ENCODE peak calls at places on chromosomes 11 and 22, in six cellular contexts. E is GM23338, U is IMR-90, N is PC-9, Y is mammary epithelial cell, X is hepatocyte. J is an unnamed sample.

GRCh38 chr22:39707816-39708215 is 137.3 kb downstream of the CACNA1I start:
- DNase-seq in E (no peak), U (no peak), N (no peak), Y (no peak), X (no peak), J (no peak)

GRCh38 chr11:107040447-107041444 is 22.5 kb upstream of the GUCY1A2 start:
- DNase-seq in E (no peak), U (peak), N (no peak), Y (peak), X (no peak), J (no peak)

GRCh38 chr22:46829140-46829891 is 66.9 kb downstream of the TBC1D22A start:
- DNase-seq in E (no peak), U (peak), N (peak), Y (peak), X (peak), J (no peak)

GRCh38 chr11:65277878-65278277 is 16.1 kb downstream of the POLA2 start:
- DNase-seq in E (no peak), U (no peak), N (no peak), Y (no peak), X (no peak), J (no peak)

GRCh38 chr22:28440517-28441366 is 238.9 kb downstream of the TTC28 start:
- DNase-seq in E (no peak), U (peak), N (no peak), Y (no peak), X (no peak), J (no peak)

GRCh38 chr22:43476341-43476740 is 64.5 kb downstream of the MPPED1 start:
- DNase-seq in E (peak), U (no peak), N (peak), Y (no peak), X (no peak), J (no peak)

GRCh38 chr22:27057717-27058116 is 400.3 kb downstream of the MIAT start:
- DNase-seq in E (no peak), U (no peak), N (no peak), Y (no peak), X (no peak), J (no peak)

GRCh38 chr11:1837171-1838076 is 1.4 kb upstream of the TNNI2 start:
- DNase-seq in E (peak), U (peak), N (peak), Y (no peak), X (peak), J (no peak)

GRCh38 chr11:76336597-76336996 is 44.3 kb downstream of the THAP12 start:
- DNase-seq in E (no peak), U (no peak), N (no peak), Y (no peak), X (no peak), J (no peak)

GRCh38 chr11:113373306-113373705 is 14.3 kb upstream of the ANKK1 start:
- DNase-seq in E (no peak), U (peak), N (no peak), Y (peak), X (no peak), J (no peak)

GRCh38 chr11:64058494-64058893 is 22.8 kb downstream of the FLRT1 start:
- DNase-seq in E (no peak), U (no peak), N (no peak), Y (no peak), X (no peak), J (no peak)

GRCh38 chr11:125514336-125515101 is 18.5 kb upstream of the FEZ1 start:
- DNase-seq in E (no peak), U (peak), N (peak), Y (peak), X (peak), J (no peak)
- H2AFZ ChIP-seq in E (no peak), U (no peak), N (no peak), Y (no peak), X (no peak), J (no peak)

DNA sequence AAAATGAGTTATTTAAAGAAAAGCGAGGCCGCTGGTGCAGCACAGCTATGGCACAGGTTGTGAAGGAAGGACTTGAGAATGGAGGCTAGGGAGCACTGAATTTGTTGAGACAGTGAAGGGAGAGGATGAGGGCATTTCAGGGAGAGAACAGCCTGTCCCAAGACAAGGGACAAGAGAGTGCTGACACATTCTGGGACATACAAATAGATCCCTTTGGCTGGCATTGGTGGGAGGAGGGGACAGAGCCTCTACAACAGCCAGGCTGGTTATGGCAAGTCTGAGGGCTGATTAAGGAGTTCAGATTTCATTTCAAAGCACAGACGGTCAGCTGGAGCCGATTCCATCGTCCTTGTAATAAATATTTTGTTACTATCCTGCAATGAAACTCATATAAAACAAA is 1.7 kb upstream of the SLC29A2 start:
- DNase-seq in E (no peak), U (no peak), N (no peak), Y (no peak), X (no peak), J (no peak)
- H2AFZ ChIP-seq in E (peak), U (no peak), N (no peak), Y (no peak), X (no peak), J (peak)

DNA sequence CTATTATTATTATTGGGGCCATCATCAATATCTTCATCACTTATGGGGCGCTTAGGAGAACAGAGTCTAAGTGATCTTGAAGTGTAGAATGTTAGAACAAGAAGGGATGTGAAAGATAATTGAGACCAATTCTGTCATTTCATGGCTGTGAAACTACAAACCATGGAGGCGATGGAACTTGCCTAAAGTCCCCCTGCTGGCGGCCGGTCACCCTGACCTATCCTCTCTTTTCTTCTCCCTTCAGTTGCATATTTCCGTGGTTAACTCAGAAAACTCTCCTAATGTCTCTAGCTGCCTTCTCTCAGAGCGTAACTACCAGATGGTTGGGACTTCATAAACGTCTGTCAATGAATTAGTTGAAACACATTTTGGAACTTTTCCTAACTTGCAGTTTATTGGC is 6.6 kb upstream of the OR4B1 start:
- DNase-seq in E (peak), U (peak), N (peak), Y (no peak), X (no peak), J (no peak)
- H2AFZ ChIP-seq in E (no peak), U (no peak), N (no peak), Y (no peak), X (no peak), J (no peak)

GRCh38 chr22:35592418-35592967 is 24.6 kb downstream of the MB start:
- DNase-seq in E (no peak), U (no peak), N (no peak), Y (no peak), X (no peak), J (no peak)

GRCh38 chr22:35591696-35592417 is 25.3 kb downstream of the MB start:
- DNase-seq in E (no peak), U (no peak), N (no peak), Y (no peak), X (no peak), J (no peak)

GRCh38 chr22:35593885-35594470 is 23.2 kb downstream of the MB start:
- DNase-seq in E (no peak), U (no peak), N (no peak), Y (no peak), X (no peak), J (no peak)

GRCh38 chr22:35594686-35595085 is 22.4 kb downstream of the MB start:
- DNase-seq in E (no peak), U (no peak), N (no peak), Y (no peak), X (no peak), J (no peak)

GRCh38 chr22:35593071-35593884 is 23.9 kb downstream of the MB start:
- DNase-seq in E (no peak), U (no peak), N (no peak), Y (no peak), X (no peak), J (no peak)
- H2AFZ ChIP-seq in E (peak), U (no peak), N (no peak), Y (no peak), X (no peak), J (no peak)

DNA sequence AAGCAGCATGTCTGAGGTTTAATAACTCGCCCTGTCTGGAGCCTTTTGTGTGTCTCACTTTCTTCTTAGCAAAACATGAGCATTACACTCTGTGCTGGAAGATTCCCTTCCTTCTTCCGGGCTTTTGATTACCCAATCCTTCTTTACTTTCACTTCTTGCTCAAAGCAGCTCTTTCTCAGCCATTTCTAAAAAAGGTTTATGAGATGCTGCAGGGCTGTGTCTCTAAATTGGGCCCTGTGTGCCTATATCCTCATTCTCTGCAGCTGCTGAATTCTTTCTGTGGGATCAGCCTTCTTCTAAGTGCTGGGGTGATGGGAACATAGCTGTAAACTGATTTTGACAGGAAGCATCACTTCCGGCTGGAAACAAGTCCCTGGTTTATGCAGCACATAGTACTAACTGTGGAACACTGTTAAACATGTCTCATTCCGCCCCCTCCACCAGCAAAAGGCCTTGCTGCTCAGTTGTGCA is 71.8 kb downstream of the PIWIL4 start:
- DNase-seq in E (no peak), U (peak), N (no peak), Y (peak), X (peak), J (no peak)
- H2AFZ ChIP-seq in E (peak), U (peak), N (peak), Y (peak), X (no peak), J (no peak)